ENCODE peak calls at places on chromosome 15, in four cellular contexts. T is astrocyte, O is transverse colon, N is H9. B is an unnamed sample.

GRCh38 chr15:44081223-44082013 is 113.7 kb downstream of the FRMD5 start:
- DNase-seq in O (no peak), T (peak), N (no peak), B (no peak)

GRCh38 chr15:46441294-46442062 is 806.6 kb downstream of the SQOR start:
- DNase-seq in N (no peak), O (no peak), T (peak), B (no peak)

GRCh38 chr15:63971427-63971805 is 74.9 kb downstream of the DAPK2 start:
- DNase-seq in T (no peak), O (peak), N (peak), B (no peak)

GRCh38 chr15:99566157-99566900 is 545 bp downstream of the MEF2A start:
- DNase-seq in T (no peak), O (peak), N (peak), B (peak)

GRCh38 chr15:85592148-85592547 is 202.6 kb downstream of the KLHL25 start:
- DNase-seq in T (peak), N (no peak), O (no peak), B (no peak)

GRCh38 chr15:88509321-88509720 is 37.2 kb downstream of the DET1 start:
- DNase-seq in N (no peak), O (no peak), T (no peak), B (no peak)

GRCh38 chr15:61011576-61012336 is 217.3 kb downstream of the RORA start:
- DNase-seq in T (no peak), O (no peak), N (peak), B (no peak)

GRCh38 chr15:96324900-96325299 is 5.6 kb upstream of the NR2F2 start:
- DNase-seq in N (no peak), T (peak), O (no peak), B (no peak)

GRCh38 chr15:61155741-61156700 is 73.1 kb downstream of the RORA start:
- DNase-seq in N (no peak), T (peak), O (peak), B (no peak)

GRCh38 chr15:50168778-50169411 is 13.1 kb upstream of the SLC27A2 start:
- DNase-seq in O (no peak), N (no peak), T (no peak), B (no peak)

GRCh38 chr15:52031542-52031941 is 12.5 kb downstream of the MAPK6 start:
- DNase-seq in N (no peak), O (peak), T (no peak), B (no peak)

GRCh38 chr15:48385431-48385830 is 54.2 kb downstream of the DUT start:
- DNase-seq in N (no peak), T (peak), O (no peak), B (no peak)

GRCh38 chr15:33242669-33243191 is 48.2 kb upstream of the FMN1 start:
- DNase-seq in O (no peak), T (peak), N (no peak), B (no peak)

GRCh38 chr15:64032327-64032726 is 14.0 kb downstream of the DAPK2 start:
- DNase-seq in N (no peak), O (no peak), T (no peak), B (no peak)

GRCh38 chr15:67024322-67024997 is 40.9 kb upstream of the SMAD3 start:
- DNase-seq in N (no peak), T (peak), O (peak), B (no peak)

GRCh38 chr15:56261854-56262509 is 18.3 kb upstream of the RFX7 start:
- DNase-seq in T (no peak), O (peak), N (no peak), B (no peak)

GRCh38 chr15:91072162-91072561 is 27.9 kb upstream of the SV2B start:
- DNase-seq in N (no peak), T (no peak), O (no peak), B (no peak)

GRCh38 chr15:63277044-63277892 is at the start of gene APH1B:
- DNase-seq in T (peak), O (peak), N (peak), B (peak)

GRCh38 chr15:36432162-36432561 is 147.3 kb upstream of the CDIN1 start:
- DNase-seq in N (no peak), O (no peak), T (peak), B (no peak)

GRCh38 chr15:62453979-62454378 is 288.9 kb upstream of the C2CD4B start:
- DNase-seq in T (peak), O (no peak), N (no peak), B (no peak)

GRCh38 chr15:39199076-39199475 is 381.8 kb upstream of the THBS1 start:
- DNase-seq in O (peak), T (no peak), N (no peak), B (no peak)

GRCh38 chr15:101031203-101031602 is 112.0 kb downstream of the LRRK1 start:
- DNase-seq in O (peak), T (peak), N (peak), B (peak)

GRCh38 chr15:86877171-86877631 is 797.5 kb downstream of the AGBL1 start:
- DNase-seq in T (peak), N (no peak), O (no peak), B (no peak)

GRCh38 chr15:92247649-92248242 is 145.9 kb upstream of the ST8SIA2 start:
- DNase-seq in O (no peak), T (no peak), N (no peak), B (no peak)

GRCh38 chr15:67531379-67532059 is 10.6 kb downstream of the C15orf61 start:
- DNase-seq in T (peak), N (no peak), O (no peak), B (no peak)

GRCh38 chr15:27845535-27846369 is 253.4 kb downstream of the OCA2 start:
- DNase-seq in T (no peak), O (no peak), N (no peak), B (no peak)

GRCh38 chr15:98727115-98728040 is 79.0 kb downstream of the IGF1R start:
- DNase-seq in N (peak), O (peak), T (peak), B (peak)

GRCh38 chr15:101307048-101307896 is 12.2 kb upstream of the SNRPA1 start:
- DNase-seq in T (no peak), N (peak), O (peak), B (no peak)

DNA sequence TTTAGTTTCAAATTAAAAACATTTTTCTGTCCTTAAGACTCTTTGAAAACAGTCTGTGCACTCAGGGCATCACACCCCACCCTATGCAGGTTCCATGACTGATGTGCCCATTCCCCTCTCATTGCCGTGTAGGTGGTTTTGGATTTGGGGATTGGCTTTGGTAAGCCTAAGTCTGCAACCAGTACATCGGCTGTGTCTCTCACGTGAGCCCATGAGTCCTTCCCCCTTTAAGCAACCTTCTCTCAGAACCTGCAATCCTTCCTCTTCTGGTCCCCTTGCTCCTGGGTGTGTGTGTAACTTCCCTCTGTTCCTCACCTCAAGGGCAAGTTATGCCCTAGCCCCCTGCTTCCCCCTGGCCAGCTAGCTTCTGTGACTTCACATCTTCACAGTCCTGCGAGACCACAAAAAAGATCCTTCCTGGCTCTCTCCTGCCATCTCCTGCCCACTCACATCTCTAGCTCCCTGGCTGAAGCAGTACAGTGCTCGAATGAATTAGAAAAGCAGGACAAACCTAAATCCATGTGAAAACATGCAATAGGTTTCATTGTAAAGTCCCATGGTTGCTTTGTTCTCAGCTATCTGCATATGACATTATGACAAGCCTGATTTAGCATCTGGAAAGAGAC is 126.7 kb downstream of the UACA start:
- DNase-seq in T (no peak), N (peak), O (no peak), B (no peak)
- TF ChIP-seq CTCF in T (peak), N (peak), O (no peak), B (no peak)

DNA sequence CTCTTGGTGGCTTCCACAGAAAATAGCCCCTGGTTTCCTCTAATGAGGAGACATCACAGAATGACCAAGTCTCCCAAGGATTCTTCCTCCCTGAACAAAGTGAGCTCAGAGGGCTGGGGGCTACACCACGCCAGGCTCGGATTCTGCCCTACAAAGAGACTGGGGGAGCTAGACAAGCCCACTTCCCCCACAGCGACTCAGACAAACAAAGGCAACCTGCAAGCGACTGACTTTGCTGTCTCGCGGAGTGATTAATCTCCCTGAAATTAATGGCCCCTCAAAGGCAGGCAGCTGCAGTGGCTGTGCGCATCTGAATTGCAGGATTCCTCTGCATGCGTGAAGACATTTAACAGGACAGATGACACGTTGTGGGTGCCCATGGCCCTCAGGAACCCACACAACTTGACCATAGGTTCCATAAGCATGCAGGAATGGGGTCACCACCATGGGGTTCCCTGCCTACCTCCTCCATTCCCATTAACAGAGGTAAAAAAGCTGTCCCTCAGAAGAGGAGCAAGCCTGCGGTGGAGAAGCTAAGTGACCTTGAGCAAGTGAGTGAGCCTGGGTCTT is 18.4 kb downstream of the CTXND1 start:
- DNase-seq in O (no peak), N (no peak), T (no peak), B (no peak)
- TF ChIP-seq CTCF in O (no peak), N (no peak), T (no peak), B (no peak)

GRCh38 chr15:81053621-81054020 is 52.9 kb downstream of the TLNRD1 start:
- DNase-seq in T (no peak), O (no peak), N (no peak), B (no peak)
- TF ChIP-seq CTCF in T (no peak), O (no peak), N (no peak), B (no peak)

DNA sequence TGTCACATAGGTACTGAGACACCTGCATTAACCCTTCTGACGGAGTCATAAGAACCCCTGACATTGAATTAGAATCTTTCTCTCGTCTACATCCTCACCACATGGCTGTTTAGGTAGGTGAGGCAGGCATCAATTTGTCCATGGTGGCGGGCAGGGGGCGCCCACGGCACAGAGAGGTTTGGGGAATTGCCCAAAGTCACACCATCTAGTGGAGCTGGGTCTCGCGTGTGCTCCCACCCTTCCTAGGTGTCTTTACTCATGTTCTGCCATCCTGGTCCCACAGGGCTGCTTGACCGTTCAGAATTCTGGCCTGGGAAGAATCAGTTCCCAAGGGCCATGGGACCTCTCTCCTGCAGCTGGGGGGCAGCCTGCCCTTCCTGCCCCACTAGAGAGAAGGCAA is 14.7 kb upstream of the DLL4 start:
- DNase-seq in T (no peak), O (no peak), N (peak), B (no peak)
- TF ChIP-seq CTCF in T (no peak), O (no peak), N (peak), B (no peak)

DNA sequence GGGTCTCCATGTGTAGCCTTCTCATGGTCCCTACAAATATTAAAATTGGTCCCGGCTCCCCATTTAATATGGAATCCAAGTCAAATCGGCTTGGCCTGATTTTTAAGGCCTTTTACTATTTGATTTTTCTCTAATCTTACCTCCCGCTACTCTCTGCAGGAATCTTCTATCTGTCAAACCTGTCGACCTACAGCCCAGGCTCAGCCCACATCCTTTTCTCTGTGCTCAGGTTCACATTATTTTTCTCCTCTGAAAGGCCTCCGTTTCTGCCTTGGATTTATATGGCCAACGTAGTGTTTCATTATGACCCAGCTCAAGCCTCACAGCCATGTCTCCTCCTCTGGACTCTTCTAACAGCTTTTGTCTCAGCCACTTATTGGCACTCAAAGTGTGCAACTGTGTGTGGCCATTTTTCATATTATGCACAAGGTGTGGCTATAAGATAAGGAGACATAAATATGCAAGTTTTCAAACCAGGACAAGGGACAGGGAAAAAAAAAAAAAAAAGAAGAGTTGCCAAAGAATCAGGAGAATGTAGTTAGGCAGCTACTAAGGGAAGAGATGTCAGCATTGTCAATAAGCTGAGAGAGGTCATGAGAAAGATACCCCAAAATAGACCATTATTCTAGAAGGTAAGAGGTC is 2.1 kb upstream of the GLCE start:
- DNase-seq in N (no peak), O (no peak), T (no peak), B (no peak)
- TF ChIP-seq CTCF in N (no peak), O (no peak), T (no peak), B (no peak)